ENCODE peak calls at places on chromosomes 11 and 22, in four cellular contexts. One of them, this sample, is unnamed.

GRCh38 chr11:111665779-111666178 is 63.5 kb downstream of the SIK2 start:
- DNase-seq in type B pancreatic cell: no peak
- DNase-seq in activated CD8-positive, alpha-beta memory T cell treated with anti-CD3 and anti-CD28 coated beads, Interleukin-2, amount 50 U/mL, for 48 hours: no peak
- DNase-seq in H9: no peak
- DNase-seq in this sample: peak

GRCh38 chr11:64858467-64859401 is 14.3 kb upstream of the CDC42BPG start:
- DNase-seq in type B pancreatic cell: no peak
- DNase-seq in activated CD8-positive, alpha-beta memory T cell treated with anti-CD3 and anti-CD28 coated beads, Interleukin-2, amount 50 U/mL, for 48 hours: peak
- DNase-seq in H9: no peak
- DNase-seq in this sample: no peak

GRCh38 chr11:104934594-104934993 is 33.8 kb downstream of the CASP4 start:
- DNase-seq in type B pancreatic cell: no peak
- DNase-seq in activated CD8-positive, alpha-beta memory T cell treated with anti-CD3 and anti-CD28 coated beads, Interleukin-2, amount 50 U/mL, for 48 hours: no peak
- DNase-seq in H9: no peak
- DNase-seq in this sample: no peak

GRCh38 chr11:39806652-39807051 is 1652.8 kb downstream of the LRRC4C start:
- DNase-seq in type B pancreatic cell: no peak
- DNase-seq in activated CD8-positive, alpha-beta memory T cell treated with anti-CD3 and anti-CD28 coated beads, Interleukin-2, amount 50 U/mL, for 48 hours: no peak
- DNase-seq in H9: no peak
- DNase-seq in this sample: peak

GRCh38 chr11:69166186-69167115 is 10.7 kb downstream of the SMIM38 start:
- DNase-seq in type B pancreatic cell: no peak
- DNase-seq in activated CD8-positive, alpha-beta memory T cell treated with anti-CD3 and anti-CD28 coated beads, Interleukin-2, amount 50 U/mL, for 48 hours: peak
- DNase-seq in H9: peak
- DNase-seq in this sample: peak

GRCh38 chr22:50720301-50720845 is 17.6 kb upstream of the ACR start:
- DNase-seq in type B pancreatic cell: no peak
- DNase-seq in activated CD8-positive, alpha-beta memory T cell treated with anti-CD3 and anti-CD28 coated beads, Interleukin-2, amount 50 U/mL, for 48 hours: no peak
- DNase-seq in H9: no peak
- DNase-seq in this sample: no peak

GRCh38 chr11:63917685-63918523 is 940 bp upstream of the RCOR2 start:
- DNase-seq in type B pancreatic cell: no peak
- DNase-seq in activated CD8-positive, alpha-beta memory T cell treated with anti-CD3 and anti-CD28 coated beads, Interleukin-2, amount 50 U/mL, for 48 hours: peak
- DNase-seq in H9: peak
- DNase-seq in this sample: peak

GRCh38 chr11:64745219-64745522 is 1.2 kb upstream of the RASGRP2 start:
- DNase-seq in type B pancreatic cell: no peak
- DNase-seq in activated CD8-positive, alpha-beta memory T cell treated with anti-CD3 and anti-CD28 coated beads, Interleukin-2, amount 50 U/mL, for 48 hours: peak
- DNase-seq in H9: no peak
- DNase-seq in this sample: no peak

GRCh38 chr22:35894464-35894878 is 134.2 kb downstream of the RBFOX2 start:
- DNase-seq in type B pancreatic cell: no peak
- DNase-seq in activated CD8-positive, alpha-beta memory T cell treated with anti-CD3 and anti-CD28 coated beads, Interleukin-2, amount 50 U/mL, for 48 hours: no peak
- DNase-seq in H9: no peak
- DNase-seq in this sample: no peak

GRCh38 chr11:9276571-9276970 is 11.4 kb upstream of the DENND5A start:
- DNase-seq in type B pancreatic cell: no peak
- DNase-seq in activated CD8-positive, alpha-beta memory T cell treated with anti-CD3 and anti-CD28 coated beads, Interleukin-2, amount 50 U/mL, for 48 hours: no peak
- DNase-seq in H9: peak
- DNase-seq in this sample: no peak

GRCh38 chr22:35174398-35174797 is 82.9 kb upstream of the HMGXB4 start:
- DNase-seq in type B pancreatic cell: no peak
- DNase-seq in activated CD8-positive, alpha-beta memory T cell treated with anti-CD3 and anti-CD28 coated beads, Interleukin-2, amount 50 U/mL, for 48 hours: no peak
- DNase-seq in H9: no peak
- DNase-seq in this sample: no peak

GRCh38 chr22:41661088-41661487 is 27.6 kb downstream of the SNU13 start:
- DNase-seq in type B pancreatic cell: no peak
- DNase-seq in activated CD8-positive, alpha-beta memory T cell treated with anti-CD3 and anti-CD28 coated beads, Interleukin-2, amount 50 U/mL, for 48 hours: no peak
- DNase-seq in H9: no peak
- DNase-seq in this sample: peak